ENCODE peak calls at places on chromosomes 1 and 21, in four cellular contexts. One of them, this sample, is unnamed. For H3K4me1, the result is how much of the 10 kb centered on the place peaks cover.

GRCh38 chr1:10663668-10664035 is 132.8 kb downstream of the CASZ1 start:
- DNase-seq in ovary: peak
- DNase-seq in adrenal gland: peak
- DNase-seq in sigmoid colon: peak
- DNase-seq in this sample: no peak

GRCh38 chr21:45556645-45557601 is 14.7 kb upstream of the SLC19A1 start:
- DNase-seq in ovary: peak
- DNase-seq in adrenal gland: peak
- DNase-seq in sigmoid colon: peak
- DNase-seq in this sample: peak

GRCh38 chr1:229952670-229953520 is 114.1 kb upstream of the GALNT2 start:
- DNase-seq in ovary: no peak
- DNase-seq in adrenal gland: no peak
- DNase-seq in sigmoid colon: no peak
- DNase-seq in this sample: no peak

GRCh38 chr1:232307299-232307698 is 322.6 kb downstream of the SIPA1L2 start:
- DNase-seq in ovary: no peak
- DNase-seq in adrenal gland: no peak
- DNase-seq in sigmoid colon: peak
- DNase-seq in this sample: no peak

GRCh38 chr1:245546875-245547274 is 392.1 kb downstream of the KIF26B start:
- DNase-seq in ovary: no peak
- DNase-seq in adrenal gland: no peak
- DNase-seq in sigmoid colon: no peak
- DNase-seq in this sample: no peak

GRCh38 chr1:174740248-174740990 is 259.3 kb upstream of the CACYBP start:
- DNase-seq in ovary: no peak
- DNase-seq in adrenal gland: no peak
- DNase-seq in sigmoid colon: no peak
- DNase-seq in this sample: no peak

GRCh38 chr1:55931272-55931940 is 648.0 kb downstream of the PLPP3 start:
- DNase-seq in ovary: peak
- DNase-seq in adrenal gland: no peak
- DNase-seq in sigmoid colon: no peak
- DNase-seq in this sample: no peak

GRCh38 chr1:206708058-206708457 is 23.4 kb downstream of the MAPKAPK2 start:
- DNase-seq in ovary: no peak
- DNase-seq in adrenal gland: no peak
- DNase-seq in sigmoid colon: peak
- DNase-seq in this sample: peak

GRCh38 chr1:244414543-244414942 is 37.2 kb downstream of the ADSS2 start:
- DNase-seq in ovary: no peak
- DNase-seq in adrenal gland: no peak
- DNase-seq in sigmoid colon: no peak
- DNase-seq in this sample: no peak

GRCh38 chr1:51268675-51269033 is 32.6 kb downstream of the RNF11 start:
- DNase-seq in ovary: no peak
- DNase-seq in adrenal gland: no peak
- DNase-seq in sigmoid colon: no peak
- DNase-seq in this sample: no peak

GRCh38 chr1:203464226-203464625 is 11.4 kb upstream of the PRELP start:
- DNase-seq in ovary: peak
- DNase-seq in adrenal gland: no peak
- DNase-seq in sigmoid colon: no peak
- DNase-seq in this sample: no peak

GRCh38 chr1:158491372-158491771 is 19.4 kb downstream of the OR10R2 start:
- DNase-seq in ovary: no peak
- DNase-seq in adrenal gland: no peak
- DNase-seq in sigmoid colon: no peak
- DNase-seq in this sample: no peak
- TF ChIP-seq CTCF in ovary: no peak
- TF ChIP-seq CTCF in adrenal gland: no peak
- TF ChIP-seq CTCF in sigmoid colon: no peak
- TF ChIP-seq CTCF in this sample: no peak

DNA sequence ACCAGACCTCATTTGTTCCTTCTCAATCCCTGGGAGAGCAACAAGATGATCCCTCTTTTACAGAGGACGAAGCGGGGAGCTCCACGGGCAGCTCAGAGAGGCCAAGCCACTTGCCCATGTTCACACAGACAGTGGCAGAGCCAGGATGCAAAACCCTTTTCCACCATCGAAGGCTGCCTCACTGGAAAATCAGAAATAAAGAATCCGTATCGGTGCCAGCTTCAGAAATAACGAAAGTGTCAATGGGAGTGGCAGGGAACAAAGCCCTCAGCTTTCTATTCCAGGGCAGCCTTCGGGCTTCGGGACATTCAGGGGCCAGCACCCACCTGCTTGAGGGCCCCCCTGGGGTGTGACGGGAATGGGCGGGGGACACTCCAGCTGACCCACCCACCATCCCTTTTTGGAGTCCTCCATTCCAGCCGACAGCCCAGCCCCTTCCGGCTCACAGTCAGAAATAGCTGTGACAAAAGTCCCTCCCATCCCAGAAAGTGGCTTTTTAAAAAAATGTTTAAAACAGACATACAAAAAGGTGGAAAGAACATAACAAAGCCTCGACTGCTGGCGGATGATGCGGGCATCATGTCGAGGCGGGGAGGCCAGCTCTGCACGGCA is 6.0 kb downstream of the IFFO2 start:
- DNase-seq in ovary: no peak
- DNase-seq in adrenal gland: no peak
- DNase-seq in sigmoid colon: peak
- DNase-seq in this sample: no peak
- H3K4me3 ChIP-seq in ovary: peak
- H3K4me3 ChIP-seq in adrenal gland: no peak
- H3K4me3 ChIP-seq in sigmoid colon: peak
- H3K4me3 ChIP-seq in this sample: no peak

GRCh38 chr21:26120833-26121232 is 49.7 kb downstream of the APP start:
- DNase-seq in ovary: no peak
- DNase-seq in adrenal gland: no peak
- DNase-seq in sigmoid colon: no peak
- DNase-seq in this sample: no peak

GRCh38 chr21:26125433-26126167 is 45.0 kb downstream of the APP start:
- DNase-seq in ovary: no peak
- DNase-seq in adrenal gland: no peak
- DNase-seq in sigmoid colon: no peak
- DNase-seq in this sample: no peak

GRCh38 chr21:26124896-26125295 is 45.7 kb downstream of the APP start:
- DNase-seq in ovary: no peak
- DNase-seq in adrenal gland: no peak
- DNase-seq in sigmoid colon: no peak
- DNase-seq in this sample: no peak

GRCh38 chr21:26124421-26124833 is 46.1 kb downstream of the APP start:
- DNase-seq in ovary: no peak
- DNase-seq in adrenal gland: no peak
- DNase-seq in sigmoid colon: no peak
- DNase-seq in this sample: no peak

DNA sequence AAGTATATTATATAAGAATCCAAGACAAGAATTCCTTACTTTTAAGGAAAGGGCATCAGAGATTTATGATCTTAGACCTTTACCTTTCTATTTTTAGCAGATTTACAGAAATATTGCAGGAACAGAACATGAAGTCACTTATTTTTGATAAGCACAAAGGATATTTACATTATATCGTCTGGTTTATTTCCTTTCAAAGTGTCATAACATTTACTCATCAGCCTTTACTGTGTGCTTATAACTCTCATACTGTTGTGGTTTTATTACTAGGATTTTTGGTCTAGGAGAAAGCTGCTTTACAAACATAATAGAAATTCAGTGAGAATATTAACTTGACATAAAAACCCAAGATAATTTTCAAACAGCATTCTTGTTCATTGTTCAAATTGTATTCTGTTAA is 47.6 kb downstream of the APP start:
- DNase-seq in ovary: no peak
- DNase-seq in adrenal gland: no peak
- DNase-seq in sigmoid colon: no peak
- DNase-seq in this sample: no peak
- H3K4me1 ChIP-seq in ovary: under half
- H3K4me1 ChIP-seq in adrenal gland: half or more
- H3K4me1 ChIP-seq in sigmoid colon: half or more
- H3K4me1 ChIP-seq in this sample: half or more

DNA sequence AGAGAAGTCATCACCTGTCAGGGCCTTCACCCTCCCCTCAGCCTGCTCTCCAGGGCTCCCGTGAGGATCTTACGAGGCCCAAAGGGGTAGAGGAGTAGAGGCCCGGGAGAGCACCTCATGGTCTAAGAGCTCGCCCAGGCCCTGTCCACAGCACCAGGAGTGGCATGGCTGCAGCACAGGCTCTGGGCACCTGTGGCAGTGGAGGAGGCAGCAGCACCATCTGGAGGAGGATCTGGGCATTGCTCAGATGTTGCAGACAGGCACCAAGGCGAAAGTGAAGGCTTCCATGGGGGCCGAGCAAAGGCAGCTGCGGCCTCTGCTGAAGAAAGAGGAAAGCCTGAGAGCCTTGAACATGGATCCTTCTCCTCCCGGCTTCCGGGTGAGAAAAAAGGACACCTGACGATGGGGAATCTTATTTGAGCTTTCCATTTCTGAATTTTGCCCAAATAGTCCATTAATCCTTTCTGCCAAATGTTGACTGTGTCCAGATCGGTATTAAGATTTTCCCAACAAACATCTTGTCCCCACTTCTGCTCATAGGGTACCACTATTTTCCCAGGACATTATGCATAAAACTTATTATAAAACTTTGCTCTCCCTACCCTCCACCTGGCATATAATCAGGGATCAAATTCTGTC is 604.7 kb downstream of the PTPRC start:
- DNase-seq in ovary: no peak
- DNase-seq in adrenal gland: peak
- DNase-seq in sigmoid colon: no peak
- DNase-seq in this sample: peak
- TF ChIP-seq CTCF in ovary: no peak
- TF ChIP-seq CTCF in adrenal gland: peak
- TF ChIP-seq CTCF in sigmoid colon: no peak
- TF ChIP-seq CTCF in this sample: peak

DNA sequence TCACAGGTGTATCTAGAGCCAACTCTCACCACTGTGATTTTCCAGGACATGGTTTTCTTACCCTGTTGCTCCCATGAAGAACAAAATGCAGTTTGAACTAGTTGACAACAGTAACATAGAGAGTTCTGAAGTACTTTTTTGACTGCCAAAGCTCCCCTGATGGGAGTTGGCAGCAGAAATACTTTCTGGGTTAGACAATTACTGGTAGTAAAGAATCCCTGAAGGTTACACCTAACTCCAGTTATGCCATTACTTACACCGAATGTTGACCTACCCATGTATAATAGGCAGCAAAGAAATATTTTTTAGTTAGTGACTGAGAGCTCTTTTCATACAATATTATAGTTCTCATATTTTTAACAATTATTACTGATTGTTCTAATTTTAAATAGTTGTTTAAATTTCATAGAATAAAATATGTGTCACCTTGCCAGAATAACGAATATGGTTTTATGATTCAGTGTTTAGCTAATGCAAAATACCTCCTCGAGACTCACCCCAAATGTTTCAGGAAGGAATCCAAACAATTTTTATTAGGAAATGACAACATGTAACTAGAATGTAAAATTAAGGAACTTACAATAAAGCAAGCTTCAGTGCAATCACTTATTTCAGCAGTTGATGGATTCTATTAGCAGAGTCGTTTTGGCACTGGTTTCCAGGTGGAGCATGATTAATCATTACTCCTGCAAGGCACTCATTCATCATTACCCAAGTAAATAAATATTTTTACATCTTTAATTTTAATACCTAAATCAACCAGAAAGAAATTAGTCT is 237.6 kb downstream of the MRPL39 start:
- DNase-seq in ovary: no peak
- DNase-seq in adrenal gland: no peak
- DNase-seq in sigmoid colon: no peak
- DNase-seq in this sample: no peak
- H3K4me3 ChIP-seq in ovary: no peak
- H3K4me3 ChIP-seq in adrenal gland: no peak
- H3K4me3 ChIP-seq in sigmoid colon: no peak
- H3K4me3 ChIP-seq in this sample: no peak

GRCh38 chr1:156492013-156492590 is 8.5 kb downstream of the MEF2D start:
- DNase-seq in ovary: no peak
- DNase-seq in adrenal gland: no peak
- DNase-seq in sigmoid colon: no peak
- DNase-seq in this sample: no peak
- H3K4me1 ChIP-seq in ovary: half or more
- H3K4me1 ChIP-seq in adrenal gland: half or more
- H3K4me1 ChIP-seq in sigmoid colon: half or more
- H3K4me1 ChIP-seq in this sample: under half

GRCh38 chr1:37919277-37919676 is 27.6 kb downstream of the INPP5B start:
- DNase-seq in ovary: no peak
- DNase-seq in adrenal gland: no peak
- DNase-seq in sigmoid colon: peak
- DNase-seq in this sample: peak

GRCh38 chr1:37915484-37916093 is 31.3 kb downstream of the INPP5B start:
- DNase-seq in ovary: no peak
- DNase-seq in adrenal gland: no peak
- DNase-seq in sigmoid colon: no peak
- DNase-seq in this sample: no peak

DNA sequence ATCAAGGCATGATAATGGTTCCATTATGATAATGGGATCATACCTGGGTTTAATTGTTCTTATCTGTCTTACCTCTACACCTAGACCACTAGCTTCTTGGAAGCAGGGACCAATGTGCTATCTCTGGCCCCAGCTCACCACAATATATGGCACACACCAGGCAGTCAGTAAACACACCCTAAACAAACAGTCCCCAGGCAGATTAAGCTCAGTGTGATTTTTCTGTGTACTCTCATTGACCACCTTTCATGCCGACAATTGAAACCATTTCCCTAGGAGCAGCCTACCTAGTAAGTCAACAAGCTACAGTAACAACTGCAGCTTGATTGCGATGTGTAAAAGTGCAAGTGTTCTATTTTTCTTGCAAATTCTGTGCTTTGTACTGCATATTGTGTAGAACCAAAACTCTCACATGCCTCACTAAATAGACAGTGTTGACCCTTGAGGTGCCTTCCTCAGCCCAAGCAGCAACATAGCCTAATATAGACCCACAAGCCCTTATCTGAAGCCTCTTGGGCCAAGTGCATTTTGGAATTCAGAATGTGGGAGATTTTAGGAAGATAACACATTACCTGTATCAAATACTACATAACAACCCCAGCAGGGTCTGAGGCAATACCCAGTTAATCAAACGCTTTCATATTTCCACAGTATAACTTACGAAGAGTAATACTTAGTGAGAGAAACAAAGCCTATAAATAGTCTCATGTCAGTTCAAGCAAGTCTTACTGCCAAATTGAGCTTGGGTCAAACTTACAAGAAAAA is 32.0 kb downstream of the INPP5B start:
- DNase-seq in ovary: no peak
- DNase-seq in adrenal gland: no peak
- DNase-seq in sigmoid colon: no peak
- DNase-seq in this sample: no peak
- TF ChIP-seq CTCF in ovary: no peak
- TF ChIP-seq CTCF in adrenal gland: no peak
- TF ChIP-seq CTCF in sigmoid colon: no peak
- TF ChIP-seq CTCF in this sample: no peak